ENCODE peak calls at places on chromosomes 7 and 10, in ten cellular contexts. J is brain pericyte, B is Right ventricle myocardium superior, T is GM18507, R is amygdala, Q is NCI-H1105 treated with DMSO at 0.1 percent for 48 hours, C is kidney glomerular epithelial cell, M is cardiac fibroblast, Y is hippocampal formation, H is NCI-H1092 treated with DMSO at 0.1 percent for 48 hours. I is an unnamed sample.

GRCh38 chr10:98365698-98366530 is 49.1 kb downstream of the PYROXD2 start:
- DNase-seq in Q (no peak), B (no peak), M (no peak), T (no peak), C (no peak), H (no peak), Y (no peak), J (no peak), R (no peak), I (no peak)

GRCh38 chr10:69088801-69089501 is 1.0 kb downstream of the SRGN start:
- DNase-seq in Y (no peak), R (no peak), J (no peak), H (no peak), M (peak), C (peak), B (no peak), T (no peak), Q (no peak), I (no peak)

GRCh38 chr7:129896568-129897382 is 56.0 kb downstream of the UBE2H start:
- DNase-seq in J (no peak), Y (no peak), T (no peak), H (no peak), Q (no peak), M (no peak), R (no peak), C (peak), B (no peak), I (no peak)

GRCh38 chr7:132575336-132575986 is 809 bp downstream of the PLXNA4 start:
- DNase-seq in Q (peak), Y (peak), R (no peak), T (no peak), H (peak), M (peak), C (peak), J (no peak), B (peak), I (no peak)

GRCh38 chr7:138383166-138383565 is 76.9 kb upstream of the TRIM24 start:
- DNase-seq in H (no peak), C (no peak), M (no peak), B (no peak), Q (no peak), T (no peak), R (no peak), J (no peak), Y (no peak), I (no peak)

GRCh38 chr7:159070422-159071148 is 74.1 kb downstream of the VIPR2 start:
- DNase-seq in B (no peak), J (no peak), M (peak), T (no peak), H (peak), C (no peak), Y (no peak), Q (no peak), R (no peak), I (no peak)

GRCh38 chr7:132311747-132312146 is 264.5 kb downstream of the PLXNA4 start:
- DNase-seq in R (no peak), J (no peak), M (no peak), C (no peak), B (no peak), T (no peak), H (no peak), Y (no peak), Q (no peak), I (no peak)

GRCh38 chr7:68176974-68177373 is 1180.3 kb downstream of the TYW1 start:
- DNase-seq in Y (peak), R (no peak), H (peak), B (no peak), Q (peak), C (peak), T (no peak), J (no peak), M (peak), I (no peak)

GRCh38 chr7:47202146-47202768 is 379.7 kb downstream of the TNS3 start:
- DNase-seq in H (no peak), T (no peak), R (no peak), C (no peak), J (no peak), B (no peak), M (no peak), Q (no peak), Y (no peak), I (no peak)

GRCh38 chr10:4034907-4035581 is 250.0 kb upstream of the KLF6 start:
- DNase-seq in C (peak), Y (no peak), M (peak), B (no peak), Q (no peak), R (no peak), H (no peak), J (no peak), T (no peak), I (peak)

GRCh38 chr7:122520961-122521555 is 177.9 kb downstream of the RNF133 start:
- DNase-seq in Q (peak), M (no peak), Y (no peak), R (no peak), J (no peak), H (peak), B (no peak), T (no peak), C (no peak), I (no peak)

GRCh38 chr7:91767820-91768219 is 112.7 kb downstream of the MTERF1 start:
- DNase-seq in C (no peak), T (no peak), Y (no peak), H (no peak), M (no peak), J (no peak), Q (no peak), B (no peak), R (no peak), I (no peak)

GRCh38 chr10:122342293-122343134 is 32.0 kb upstream of the PLEKHA1 start:
- DNase-seq in T (peak), R (no peak), H (no peak), C (peak), Y (peak), M (peak), B (no peak), J (peak), Q (peak), I (peak)

GRCh38 chr7:24052572-24053223 is 231.3 kb upstream of the NPY start:
- DNase-seq in M (peak), R (no peak), T (no peak), Y (no peak), C (no peak), H (peak), J (no peak), Q (peak), B (no peak), I (no peak)

GRCh38 chr7:55534916-55535636 is 37.2 kb downstream of the VOPP1 start:
- DNase-seq in B (no peak), T (no peak), R (no peak), J (no peak), Q (no peak), M (no peak), Y (no peak), C (no peak), H (peak), I (no peak)

I was measured in smooth muscle cell of the brain vasculature.